ENCODE peak calls at places on chromosomes 2 and 18, in nine cellular contexts. V is AG04450; X is cardiac muscle cell; U is activated naive CD8-positive, alpha-beta T cell treated with anti-CD3 and anti-CD28 coated beads, Interleukin-2, amount 50 U/mL, for 24 hours; F is Calu3; T is HFFc6; R is A673; W is endothelial cell; K is stimulated activated CD4-positive, alpha-beta T cell treated with anti-CD3 and anti-CD28 coated beads, Interleukin-1b, Interleukin-23, amount 100 ng/mL, for 24 hours. C is an unnamed sample.

GRCh38 chr2:42238644-42239288 is 69.6 kb downstream of the EML4 start:
- DNase-seq in R (peak), W (peak), U (peak), X (no peak), T (peak), V (no peak), K (peak), F (peak), C (no peak)

GRCh38 chr2:79940366-79940765 is 364.2 kb downstream of the LRRTM1 start:
- DNase-seq in X (no peak), W (no peak), K (no peak), V (no peak), R (no peak), T (no peak), F (no peak), U (no peak), C (no peak)

GRCh38 chr2:66577331-66578041 is 142.6 kb downstream of the MEIS1 start:
- DNase-seq in K (no peak), R (peak), F (peak), W (peak), X (no peak), T (no peak), U (no peak), V (no peak), C (no peak)

GRCh38 chr2:135052042-135052876 is at the start of gene RAB3GAP1:
- DNase-seq in R (peak), V (peak), T (peak), U (peak), W (peak), X (peak), K (peak), F (peak), C (peak)

GRCh38 chr18:79528846-79529245 is 133.1 kb downstream of the NFATC1 start:
- DNase-seq in F (peak), X (peak), K (peak), T (peak), V (peak), R (peak), U (peak), W (peak), C (peak)

GRCh38 chr2:234403751-234404150 is 93.1 kb downstream of the ARL4C start:
- DNase-seq in U (no peak), X (no peak), T (no peak), W (no peak), F (no peak), R (no peak), K (no peak), V (no peak), C (no peak)

GRCh38 chr18:48569139-48569914 is 30.5 kb downstream of the CTIF start:
- DNase-seq in X (no peak), U (no peak), R (no peak), V (no peak), F (no peak), W (no peak), K (no peak), T (no peak), C (no peak)

GRCh38 chr2:136113767-136114070 is 4.2 kb downstream of the CXCR4 start:
- DNase-seq in F (no peak), U (no peak), V (no peak), K (no peak), R (no peak), W (no peak), X (no peak), T (no peak), C (no peak)

GRCh38 chr2:61419570-61419969 is 51.3 kb downstream of the USP34 start:
- DNase-seq in K (no peak), V (no peak), T (no peak), U (no peak), R (no peak), X (no peak), F (no peak), W (no peak), C (no peak)

GRCh38 chr2:11102466-11102865 is 52.8 kb upstream of the SLC66A3 start:
- DNase-seq in K (no peak), W (no peak), V (no peak), F (no peak), U (no peak), T (no peak), R (no peak), X (no peak), C (no peak)

GRCh38 chr2:45860136-45861106 is 208.9 kb downstream of the PRKCE start:
- DNase-seq in U (peak), T (peak), X (peak), F (no peak), R (peak), W (no peak), V (no peak), K (no peak), C (no peak)

GRCh38 chr2:156944871-156945270 is 312.6 kb upstream of the GALNT5 start:
- DNase-seq in K (no peak), U (no peak), T (peak), F (no peak), X (no peak), W (no peak), R (no peak), V (no peak), C (no peak)

GRCh38 chr2:48107326-48107925 is 201.1 kb upstream of the FBXO11 start:
- DNase-seq in F (peak), W (no peak), T (peak), K (no peak), V (no peak), X (peak), R (peak), U (no peak), C (no peak)

GRCh38 chr2:75200140-75200985 is 1.0 kb upstream of the TACR1 start:
- DNase-seq in V (no peak), T (peak), X (peak), F (peak), R (peak), W (peak), U (no peak), K (no peak), C (no peak)

C was measured in NT2/D1.